ENCODE peak calls at places on chromosomes 6 and 20, in four cellular contexts. U is neural progenitor cell, F is RCC 7860, G is renal cortical epithelial cell. D is an unnamed sample.

GRCh38 chr6:52503853-52504777 is 72.7 kb downstream of the TRAM2 start:
- DNase-seq in U (no peak), F (peak; percentile 99), G (peak; percentile 95), D (peak; percentile 100)

GRCh38 chr6:25713802-25714201 is 40.7 kb upstream of the SLC17A4 start:
- DNase-seq in U (no peak), F (no peak), G (peak; percentile 19), D (no peak)

GRCh38 chr20:14355791-14356190 is 18.4 kb upstream of the FLRT3 start:
- DNase-seq in U (no peak), F (no peak), G (no peak), D (no peak)

GRCh38 chr6:153150400-153150766 is 19.3 kb upstream of the RGS17 start:
- DNase-seq in U (no peak), F (no peak), G (no peak), D (no peak)

GRCh38 chr6:166476634-166477215 is 94.0 kb upstream of the MPC1 start:
- DNase-seq in U (no peak), F (no peak), G (no peak), D (no peak)

GRCh38 chr20:15339264-15339663 is 1001.9 kb upstream of the FLRT3 start:
- DNase-seq in U (no peak), F (no peak), G (no peak), D (no peak)

GRCh38 chr6:72733045-72733444 is 111.2 kb downstream of the KCNQ5 start:
- DNase-seq in U (no peak), F (no peak), G (no peak), D (no peak)

GRCh38 chr6:78831492-78831891 is 35.9 kb upstream of the IRAK1BP1 start:
- DNase-seq in U (no peak), F (no peak), G (no peak), D (no peak)

GRCh38 chr6:4347877-4348276 is 212.5 kb upstream of the ECI2 start:
- DNase-seq in U (no peak), F (no peak), G (no peak), D (no peak)

GRCh38 chr6:158358450-158359077 is 46.3 kb downstream of the TULP4 start:
- DNase-seq in U (no peak), F (no peak), G (no peak), D (no peak)

GRCh38 chr6:26232950-26233607 is 131.9 kb upstream of the BTN3A2 start:
- DNase-seq in U (peak; percentile 39), F (no peak), G (no peak), D (no peak)

GRCh38 chr6:168122011-168122410 is 43.0 kb upstream of the FRMD1 start:
- DNase-seq in U (no peak), F (no peak), G (no peak), D (no peak)

GRCh38 chr6:87944541-87944954 is 103.1 kb upstream of the SPACA1 start:
- DNase-seq in U (peak; percentile 49), F (peak; percentile 15), G (peak; percentile 46), D (peak; percentile 30)

GRCh38 chr6:79864001-79864400 is 83.4 kb downstream of the ELOVL4 start:
- DNase-seq in U (no peak), F (no peak), G (no peak), D (no peak)

GRCh38 chr6:44289726-44290125 is 19.5 kb downstream of the TMEM151B start:
- DNase-seq in U (no peak), F (no peak), G (no peak), D (no peak)

GRCh38 chr6:39812853-39813533 is 20.8 kb downstream of the DAAM2 start:
- DNase-seq in U (no peak), F (no peak), G (peak; percentile 43), D (no peak)

GRCh38 chr6:7590918-7591302 is 912 bp downstream of the SNRNP48 start:
- DNase-seq in U (peak; percentile 30), F (no peak), G (peak; percentile 17), D (no peak)

GRCh38 chr20:63544958-63545516 is 2.5 kb downstream of the SRMS start:
- DNase-seq in U (no peak), F (peak; percentile 55), G (peak; percentile 33), D (peak; percentile 93)

GRCh38 chr20:57651977-57652864 is 32.0 kb upstream of the ZBP1 start:
- DNase-seq in U (no peak), F (no peak), G (no peak), D (no peak)

GRCh38 chr6:157906537-157907061 is 75.1 kb upstream of the SYNJ2 start:
- DNase-seq in U (no peak), F (no peak), G (no peak), D (no peak)

GRCh38 chr6:44508646-44509045 is 121.1 kb downstream of the CDC5L start:
- DNase-seq in U (no peak), F (no peak), G (peak; percentile 57), D (peak; percentile 16)

GRCh38 chr6:33746036-33746600 is 587 bp downstream of the IP6K3 start:
- DNase-seq in U (peak; percentile 57), F (no peak), G (peak; percentile 71), D (peak; percentile 70)

GRCh38 chr6:51515052-51515402 is 572.4 kb downstream of the PKHD1 start:
- DNase-seq in U (no peak), F (no peak), G (peak; percentile 39), D (no peak)

GRCh38 chr6:32198345-32198696 is 5.9 kb upstream of the GPSM3 start:
- DNase-seq in U (no peak), F (no peak), G (no peak), D (no peak)

GRCh38 chr20:41003143-41003932 is 25.3 kb upstream of the TOP1 start:
- DNase-seq in U (no peak), F (peak; percentile 96), G (peak; percentile 99), D (peak; percentile 99)

GRCh38 chr20:19783966-19784401 is 25.9 kb downstream of the RIN2 start:
- DNase-seq in U (no peak), F (no peak), G (peak; percentile 53), D (peak; percentile 63)